ENCODE peak calls at places on chromosomes 11 and 22, in ten cellular contexts. M, C, S, G, O, D, P, L, H and R are unnamed samples.

GRCh38 chr22:27406389-27406861 is 395.1 kb downstream of the MN1 start:
- DNase-seq in M (no peak), C (no peak), S (no peak), G (no peak), O (no peak), D (no peak), P (no peak), L (no peak), H (no peak), R (no peak)

GRCh38 chr11:59629996-59630395 is 14.4 kb upstream of the OSBP start:
- DNase-seq in M (no peak), C (no peak), S (no peak), G (no peak), O (no peak), D (no peak), P (no peak), L (no peak), H (no peak), R (no peak)

GRCh38 chr11:6576471-6577373 is 26.7 kb downstream of the RRP8 start:
- DNase-seq in M (peak; percentile 66), C (no peak), S (peak; percentile 31), G (peak; percentile 81), O (peak; percentile 63), D (no peak), P (peak; percentile 89), L (no peak), H (no peak), R (peak; percentile 45)

GRCh38 chr11:23192256-23192655 is 332.0 kb upstream of the CCDC179 start:
- DNase-seq in M (peak; percentile 88), C (no peak), S (no peak), G (no peak), O (no peak), D (no peak), P (no peak), L (no peak), H (no peak), R (no peak)

GRCh38 chr11:67032830-67033555 is 10.1 kb downstream of the SYT12 start:
- DNase-seq in M (peak; percentile 97), C (peak; percentile 88), S (no peak), G (peak; percentile 88), O (peak; percentile 85), D (no peak), P (peak; percentile 60), L (no peak), H (no peak), R (peak; percentile 85)

GRCh38 chr22:24326266-24326665 is 55.6 kb downstream of the SPECC1L start:
- DNase-seq in M (no peak), C (no peak), S (no peak), G (no peak), O (no peak), D (no peak), P (no peak), L (no peak), H (no peak), R (no peak)

GRCh38 chr11:2305862-2306823 is 4.3 kb downstream of the TSPAN32 start:
- DNase-seq in M (peak; percentile 59), C (peak; percentile 92), S (no peak), G (peak; percentile 85), O (peak; percentile 63), D (no peak), P (peak; percentile 78), L (no peak), H (peak; percentile 25), R (peak; percentile 83)

GRCh38 chr11:128759168-128759567 is 65.3 kb downstream of the FLI1 start:
- DNase-seq in M (no peak), C (no peak), S (no peak), G (no peak), O (no peak), D (no peak), P (no peak), L (no peak), H (no peak), R (no peak)

GRCh38 chr11:86192858-86193257 is 51.7 kb upstream of the EED start:
- DNase-seq in M (no peak), C (no peak), S (no peak), G (no peak), O (no peak), D (no peak), P (no peak), L (no peak), H (no peak), R (no peak)

GRCh38 chr11:84819128-84819527 is 808.0 kb downstream of the DLG2 start:
- DNase-seq in M (peak; percentile 23), C (no peak), S (no peak), G (no peak), O (no peak), D (no peak), P (no peak), L (no peak), H (no peak), R (no peak)

GRCh38 chr22:50483977-50484853 is 2.4 kb upstream of the MIOX start:
- DNase-seq in M (no peak), C (no peak), S (no peak), G (no peak), O (no peak), D (no peak), P (no peak), L (no peak), H (peak; percentile 90), R (no peak)

GRCh38 chr11:60700689-60701508 is 1.5 kb downstream of the MS4A8 start:
- DNase-seq in M (peak; percentile 23), C (no peak), S (no peak), G (no peak), O (no peak), D (no peak), P (no peak), L (no peak), H (peak; percentile 40), R (no peak)

GRCh38 chr11:43988040-43988793 is 45.8 kb downstream of the C11orf96 start:
- DNase-seq in M (peak; percentile 38), C (no peak), S (no peak), G (no peak), O (no peak), D (no peak), P (no peak), L (no peak), H (no peak), R (peak; percentile 30)

GRCh38 chr11:102306048-102306575 is 11.2 kb upstream of the BIRC3 start:
- DNase-seq in M (no peak), C (peak; percentile 62), S (no peak), G (no peak), O (no peak), D (no peak), P (no peak), L (no peak), H (peak; percentile 83), R (no peak)